ENCODE peak calls at places on chromosomes 4 and X, in four cellular contexts. V is hepatocyte, J is OCI-LY7, R is SK-N-SH. P is an unnamed sample.
A peak's percentile ranks its signal among the peaks of the same experiment; 100 is the strongest.

GRCh38 chr4:139852612-139853269 is 187.1 kb downstream of the MGST2 start:
- DNase-seq in V (no peak), J (no peak), R (no peak), P (no peak)

GRCh38 chrX:40773809-40774208 is 38.5 kb upstream of the MED14 start:
- DNase-seq in V (no peak), J (no peak), R (no peak), P (peak; percentile 81)

GRCh38 chrX:152915541-152916241 is 17.8 kb downstream of the ZNF185 start:
- DNase-seq in V (peak; percentile 52), J (peak; percentile 31), R (peak; percentile 77), P (peak; percentile 78)

GRCh38 chrX:23008431-23009099 is 8.8 kb downstream of the DDX53 start:
- DNase-seq in V (peak; percentile 29), J (peak; percentile 0), R (peak; percentile 20), P (peak; percentile 62)

GRCh38 chr4:75678965-75679364 is 5.8 kb upstream of the G3BP2 start:
- DNase-seq in V (no peak), J (no peak), R (no peak), P (no peak)

GRCh38 chr4:130214268-130214667 is 1118.3 kb downstream of the C4orf33 start:
- DNase-seq in V (no peak), J (no peak), R (no peak), P (no peak)

GRCh38 chr4:156476359-156476758 is 495.2 kb downstream of the PDGFC start:
- DNase-seq in V (peak; percentile 12), J (no peak), R (peak; percentile 4), P (peak; percentile 91)

GRCh38 chr4:82462415-82462831 is 32.0 kb downstream of the ENOPH1 start:
- DNase-seq in V (peak; percentile 93), J (peak; percentile 77), R (peak; percentile 89), P (peak; percentile 88)

GRCh38 chrX:15973299-15973698 is 118.7 kb upstream of the AP1S2 start:
- DNase-seq in V (peak; percentile 35), J (peak; percentile 56), R (peak; percentile 12), P (peak; percentile 66)

GRCh38 chr4:37604464-37604863 is 81.7 kb downstream of the RELL1 start:
- DNase-seq in V (no peak), J (no peak), R (no peak), P (peak; percentile 62)

GRCh38 chr4:168781341-168781740 is 228.7 kb downstream of the CBR4 start:
- DNase-seq in V (no peak), J (no peak), R (no peak), P (no peak)

GRCh38 chrX:1196436-1196835 is 16.0 kb downstream of the CRLF2 start:
- DNase-seq in V (no peak), J (no peak), R (no peak), P (no peak)

GRCh38 chr4:76723373-76723772 is 174.6 kb downstream of the SOWAHB start:
- DNase-seq in V (no peak), J (no peak), R (no peak), P (peak; percentile 12)

GRCh38 chr4:89242864-89243740 is 64.5 kb downstream of the GPRIN3 start:
- DNase-seq in V (no peak), J (no peak), R (no peak), P (no peak)

GRCh38 chr4:18318682-18319410 is 297.3 kb upstream of the LCORL start:
- DNase-seq in V (no peak), J (no peak), R (peak; percentile 80), P (no peak)

GRCh38 chr4:71878388-71878787 is 94.5 kb upstream of the GC start:
- DNase-seq in V (no peak), J (no peak), R (no peak), P (no peak)

GRCh38 chr4:137664055-137664405 is 131.7 kb upstream of the PCDH18 start:
- DNase-seq in V (peak; percentile 44), J (no peak), R (no peak), P (peak; percentile 49)

GRCh38 chr4:122163301-122163700 is 11.2 kb downstream of the BLTP1 start:
- DNase-seq in V (no peak), J (no peak), R (no peak), P (no peak)

GRCh38 chr4:76605099-76605563 is 170.1 kb downstream of the SHROOM3 start:
- DNase-seq in V (no peak), J (no peak), R (no peak), P (no peak)

GRCh38 chrX:40705658-40706312 is 29.6 kb downstream of the MED14 start:
- DNase-seq in V (no peak), J (no peak), R (no peak), P (no peak)

GRCh38 chr4:6104541-6105130 is 86.4 kb upstream of the C4orf50 start:
- DNase-seq in V (no peak), J (no peak), R (no peak), P (no peak)

GRCh38 chrX:11629593-11630211 is 36.0 kb downstream of the ARHGAP6 start:
- DNase-seq in V (no peak), J (no peak), R (no peak), P (peak; percentile 33)

GRCh38 chr4:149264093-149264733 is 551.4 kb downstream of the IQCM start:
- DNase-seq in V (peak; percentile 55), J (peak; percentile 61), R (peak; percentile 8), P (peak; percentile 61)

GRCh38 chr4:4426511-4427477 is 39.9 kb downstream of the NSG1 start:
- DNase-seq in V (no peak), J (no peak), R (no peak), P (no peak)

GRCh38 chr4:73970011-73970410 is 11.8 kb downstream of the PF4 start:
- DNase-seq in V (no peak), J (no peak), R (no peak), P (no peak)

GRCh38 chr4:122652379-122652778 is 31.5 kb upstream of the IL21 start:
- DNase-seq in V (peak; percentile 52), J (peak; percentile 37), R (peak; percentile 33), P (peak; percentile 66)

GRCh38 chrX:38941675-38942074 is 140.4 kb downstream of the MID1IP1 start:
- DNase-seq in V (no peak), J (no peak), R (no peak), P (no peak)
- TF ChIP-seq EZH2phosphoT487 in V (no peak), J (no peak), R (no peak), P (no peak)

GRCh38 chrX:150693782-150694574 is 782 bp downstream of the MTMR1 start:
- DNase-seq in V (peak; percentile 65), J (peak; percentile 93), R (peak; percentile 82), P (peak; percentile 91)
- H2AFZ ChIP-seq in V (peak overlapping the region; percentile 17), J (no peak overlapping the region), R (peak overlapping the region; percentile 83), P (peak overlapping the region; percentile 72)

GRCh38 chrX:9562851-9563250 is 98.0 kb downstream of the TBL1X start:
- DNase-seq in V (peak; percentile 36), J (no peak), R (no peak), P (peak; percentile 56)
- TF ChIP-seq EZH2phosphoT487 in V (no peak), J (no peak), R (no peak), P (no peak)

GRCh38 chr4:128675083-128675482 is 134.4 kb upstream of the JADE1 start:
- DNase-seq in V (no peak), J (peak; percentile 46), R (no peak), P (no peak)
- H2AFZ ChIP-seq in V (no peak overlapping the region), J (peak overlapping the region; percentile 1), R (no peak overlapping the region), P (no peak overlapping the region)

P was measured in PC-3.